ENCODE peak calls at places on chromosomes 4 and X, in eight cellular contexts. L, T, W, H, Z, S, X and O are unnamed samples.

GRCh38 chrX:115892056-115892708 is 278.4 kb upstream of the AGTR2 start:
- DNase-seq in L (no peak), T (no peak), W (no peak), H (no peak), Z (peak), S (peak), X (peak), O (no peak)

GRCh38 chr4:53431052-53431451 is 53.6 kb downstream of the FIP1L1 start:
- DNase-seq in L (no peak), T (no peak), W (no peak), H (no peak), Z (no peak), S (no peak), X (no peak), O (no peak)

GRCh38 chrX:150361070-150361776 is 1.9 kb upstream of the MAMLD1 start:
- DNase-seq in L (peak), T (no peak), W (no peak), H (peak), Z (no peak), S (no peak), X (peak), O (no peak)

GRCh38 chr4:152224223-152224622 is 311.7 kb downstream of the FBXW7 start:
- DNase-seq in L (no peak), T (no peak), W (no peak), H (no peak), Z (no peak), S (no peak), X (no peak), O (no peak)

GRCh38 chr4:185811509-185812364 is at the start of gene SORBS2:
- DNase-seq in L (peak), T (peak), W (peak), H (peak), Z (peak), S (no peak), X (peak), O (no peak)

GRCh38 chr4:122577808-122578781 is 42.8 kb downstream of the IL21 start:
- DNase-seq in L (peak), T (peak), W (peak), H (no peak), Z (peak), S (no peak), X (peak), O (peak)

GRCh38 chrX:19658030-19658429 is 142.7 kb upstream of the MAP3K15 start:
- DNase-seq in L (peak), T (no peak), W (peak), H (no peak), Z (no peak), S (no peak), X (no peak), O (no peak)

GRCh38 chr4:75821966-75822365 is 80.3 kb downstream of the PPEF2 start:
- DNase-seq in L (peak), T (peak), W (peak), H (no peak), Z (no peak), S (no peak), X (no peak), O (no peak)

GRCh38 chr4:6198768-6199343 is 1.5 kb downstream of the JAKMIP1 start:
- DNase-seq in L (no peak), T (peak), W (peak), H (no peak), Z (no peak), S (peak), X (no peak), O (no peak)

GRCh38 chr4:46781434-46782092 is 127.5 kb downstream of the COX7B2 start:
- DNase-seq in L (no peak), T (no peak), W (no peak), H (peak), Z (no peak), S (no peak), X (no peak), O (no peak)

GRCh38 chr4:10334506-10335028 is 122.7 kb downstream of the ZNF518B start:
- DNase-seq in L (no peak), T (no peak), W (no peak), H (no peak), Z (no peak), S (no peak), X (no peak), O (no peak)

GRCh38 chr4:78336093-78336943 is 215.3 kb upstream of the ANXA3 start:
- DNase-seq in L (peak), T (peak), W (peak), H (no peak), Z (no peak), S (no peak), X (peak), O (no peak)

GRCh38 chrX:85963736-85964135 is 83.6 kb downstream of the CHM start:
- DNase-seq in L (peak), T (peak), W (peak), H (no peak), Z (peak), S (no peak), X (peak), O (peak)

GRCh38 chrX:69145281-69145680 is 20.0 kb downstream of the PJA1 start:
- DNase-seq in L (no peak), T (no peak), W (no peak), H (no peak), Z (no peak), S (peak), X (no peak), O (no peak)

GRCh38 chrX:141405878-141406492 is 163.7 kb upstream of the SPANXC start:
- DNase-seq in L (peak), T (peak), W (peak), H (no peak), Z (no peak), S (no peak), X (peak), O (peak)

GRCh38 chr4:155353923-155354540 is 22.7 kb downstream of the MAP9 start:
- DNase-seq in L (peak), T (peak), W (peak), H (peak), Z (peak), S (no peak), X (peak), O (no peak)

GRCh38 chrX:128622296-128622695 is 570.1 kb upstream of the ACTRT1 start:
- DNase-seq in L (no peak), T (no peak), W (no peak), H (no peak), Z (no peak), S (no peak), X (no peak), O (no peak)

GRCh38 chr4:183182873-183183725 is 84.0 kb downstream of the WWC2 start:
- DNase-seq in L (peak), T (peak), W (peak), H (peak), Z (peak), S (no peak), X (peak), O (no peak)

GRCh38 chrX:131821945-131822622 is 201.0 kb upstream of the STK26 start:
- DNase-seq in L (peak), T (no peak), W (peak), H (no peak), Z (no peak), S (peak), X (no peak), O (no peak)

GRCh38 chr4:53640576-53641459 is 49.5 kb upstream of the LNX1 start:
- DNase-seq in L (no peak), T (peak), W (no peak), H (no peak), Z (no peak), S (no peak), X (no peak), O (no peak)

GRCh38 chrX:32576885-32577284 is 634.5 kb downstream of the DMD start:
- DNase-seq in L (no peak), T (no peak), W (no peak), H (no peak), Z (no peak), S (no peak), X (no peak), O (no peak)

GRCh38 chr4:156656911-156657310 is 314.7 kb downstream of the PDGFC start:
- DNase-seq in L (no peak), T (no peak), W (no peak), H (no peak), Z (no peak), S (no peak), X (no peak), O (no peak)

GRCh38 chr4:123651127-123651526 is 254.5 kb downstream of the SPRY1 start:
- DNase-seq in L (no peak), T (peak), W (peak), H (no peak), Z (no peak), S (no peak), X (peak), O (no peak)

GRCh38 chr4:47010347-47011188 is 17.2 kb upstream of the GABRA4 start:
- DNase-seq in L (no peak), T (no peak), W (peak), H (no peak), Z (no peak), S (no peak), X (no peak), O (no peak)

GRCh38 chrX:152276277-152276676 is 137.9 kb upstream of the MAGEA10 start:
- DNase-seq in L (no peak), T (no peak), W (no peak), H (no peak), Z (no peak), S (no peak), X (no peak), O (no peak)

GRCh38 chrX:100685284-100685996 is 41.4 kb downstream of the SRPX2 start:
- DNase-seq in L (peak), T (peak), W (peak), H (no peak), Z (peak), S (peak), X (peak), O (peak)

GRCh38 chr4:89492476-89493110 is 185.0 kb upstream of the GPRIN3 start:
- DNase-seq in L (peak), T (peak), W (peak), H (no peak), Z (no peak), S (no peak), X (no peak), O (peak)

GRCh38 chr4:1600211-1600780 is 83.8 kb downstream of the FAM53A start:
- DNase-seq in L (no peak), T (no peak), W (no peak), H (peak), Z (no peak), S (no peak), X (no peak), O (no peak)

GRCh38 chrX:15664487-15665444 is at the start of gene CLTRN:
- DNase-seq in L (no peak), T (no peak), W (no peak), H (no peak), Z (no peak), S (no peak), X (peak), O (no peak)

GRCh38 chr4:2962614-2963184 is 507 bp downstream of the NOP14 start:
- DNase-seq in L (peak), T (peak), W (peak), H (no peak), Z (peak), S (no peak), X (peak), O (no peak)

GRCh38 chrX:134002921-134003615 is 17.7 kb upstream of the GPC3 start:
- DNase-seq in L (no peak), T (peak), W (no peak), H (no peak), Z (no peak), S (no peak), X (no peak), O (no peak)

DNA sequence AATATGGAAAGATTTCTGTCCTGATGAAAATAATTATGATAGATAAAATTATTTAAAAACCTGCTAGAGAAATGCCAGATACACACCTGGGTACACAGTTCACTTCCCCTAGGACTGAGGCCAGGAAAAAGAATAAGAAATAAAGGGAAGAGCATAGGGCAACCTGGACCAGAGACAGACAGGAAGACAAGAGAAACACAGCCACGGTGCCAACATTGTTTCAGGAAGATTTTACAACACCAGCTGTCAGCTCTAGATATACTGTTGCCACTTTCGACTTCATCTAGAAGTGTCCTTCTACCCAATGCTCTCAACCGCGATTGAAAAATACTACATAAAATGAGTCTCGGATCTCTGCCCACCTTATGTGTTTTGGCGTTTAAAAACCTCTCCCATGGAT is 128.5 kb downstream of the MAML3 start:
- DNase-seq in L (no peak), T (no peak), W (no peak), H (no peak), Z (no peak), S (no peak), X (no peak), O (no peak)
- TF ChIP-seq CTCF in L (no peak), T (no peak), W (no peak), H (no peak), Z (no peak), S (no peak), X (no peak), O (no peak)

DNA sequence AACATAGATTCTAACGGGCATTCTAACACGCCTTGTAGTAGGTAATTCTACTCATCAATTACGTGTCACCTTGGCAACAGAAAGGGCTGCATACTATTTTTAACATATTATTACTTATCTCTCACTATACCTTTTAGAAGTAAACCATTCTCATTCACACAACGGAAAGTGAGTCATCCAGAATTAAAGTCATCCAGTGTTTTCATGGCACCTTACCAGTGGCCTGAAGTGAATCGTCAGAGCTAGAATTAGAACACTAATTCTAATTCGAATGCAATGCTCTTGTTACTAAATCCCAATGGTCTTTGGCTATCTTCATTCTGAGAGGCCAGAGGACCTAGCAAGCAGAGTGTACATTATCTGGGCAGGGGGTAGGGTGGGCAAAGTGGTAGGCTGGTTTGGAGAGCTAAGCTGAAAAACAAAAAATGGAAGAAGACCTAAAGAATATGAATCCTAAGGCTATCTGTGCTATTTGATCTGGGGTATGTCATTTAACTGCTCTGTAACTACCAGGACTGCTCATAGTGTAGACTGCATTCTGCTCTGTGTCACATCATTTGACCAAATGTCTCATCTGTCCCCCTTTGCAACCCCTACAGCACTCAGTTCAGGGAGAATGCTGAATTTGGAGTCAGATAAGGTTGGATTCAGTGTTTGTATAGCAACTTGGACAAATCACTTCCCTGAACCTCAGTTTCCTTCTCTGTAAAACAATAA is 96.5 kb downstream of the HDAC8 start:
- DNase-seq in L (no peak), T (no peak), W (no peak), H (no peak), Z (no peak), S (no peak), X (no peak), O (no peak)
- H3K4me3 ChIP-seq in L (no peak), T (no peak), W (no peak), H (no peak), Z (no peak), S (no peak), X (no peak), O (no peak)

GRCh38 chrX:38768079-38768478 is 33.2 kb upstream of the MID1IP1 start:
- DNase-seq in L (peak), T (peak), W (peak), H (no peak), Z (no peak), S (no peak), X (peak), O (no peak)
- TF ChIP-seq CTCF in L (peak), T (peak), W (peak), H (no peak), Z (peak), S (no peak), X (peak), O (no peak)

DNA sequence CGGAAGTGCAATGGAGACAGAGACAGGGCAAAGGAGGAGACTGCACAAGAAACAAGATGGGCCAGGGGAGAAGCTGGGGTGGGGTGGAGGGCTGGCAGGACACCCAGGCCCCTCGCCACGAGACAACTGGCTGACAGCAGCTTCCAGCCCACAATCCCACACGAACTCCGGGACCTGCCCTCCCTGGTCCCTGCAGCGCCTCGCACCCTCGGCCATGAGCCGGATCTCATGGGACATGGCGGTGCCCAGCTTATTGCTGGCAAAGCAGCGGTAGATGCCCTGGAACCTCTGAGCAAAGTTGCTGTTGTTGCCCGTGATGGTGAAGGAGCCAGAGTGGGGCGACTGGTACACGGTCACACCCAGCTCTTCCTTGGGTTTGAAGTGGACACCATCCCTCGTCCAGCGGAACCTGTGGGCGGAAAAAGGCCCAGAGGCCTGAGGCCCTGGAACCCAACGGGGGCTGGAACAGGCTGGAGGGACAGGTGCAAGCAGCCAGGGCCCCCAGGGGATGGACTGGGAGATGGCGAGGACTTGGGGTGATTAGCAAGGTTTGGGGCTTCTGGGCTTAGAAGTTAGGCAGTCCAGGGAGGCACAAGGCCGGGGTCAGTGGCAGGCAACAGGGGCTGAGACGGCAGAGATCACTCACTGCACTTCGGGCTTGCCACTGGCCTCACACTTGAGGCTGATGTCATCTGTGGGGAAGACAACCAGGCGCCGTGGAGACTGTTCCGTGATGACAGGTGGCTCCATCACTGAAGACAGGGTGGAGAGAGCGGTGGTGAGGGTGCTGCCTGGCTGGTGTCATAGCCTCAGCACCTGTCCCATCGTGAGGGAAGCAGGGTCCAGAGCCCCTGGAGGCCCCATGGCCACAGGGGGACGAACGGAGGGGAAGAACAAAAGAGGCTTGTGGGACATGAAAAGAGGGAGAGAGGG is 13.8 kb downstream of the L1CAM start:
- DNase-seq in L (no peak), T (no peak), W (no peak), H (no peak), Z (no peak), S (no peak), X (no peak), O (no peak)
- H3K4me3 ChIP-seq in L (no peak), T (no peak), W (no peak), H (no peak), Z (no peak), S (no peak), X (no peak), O (no peak)

GRCh38 chrX:5876984-5877655 is 351.5 kb downstream of the NLGN4X start:
- DNase-seq in L (no peak), T (no peak), W (peak), H (no peak), Z (peak), S (no peak), X (peak), O (no peak)
- TF ChIP-seq CTCF in L (no peak), T (no peak), W (peak), H (no peak), Z (peak), S (no peak), X (peak), O (peak)